ENCODE peak calls at places on chromosomes 2 and 18, in five cellular contexts. J, Y, A, D and V are unnamed samples.

GRCh38 chr2:31504305-31504704 is 76.4 kb downstream of the SRD5A2 start:
- DNase-seq in J (no peak), A (no peak), Y (no peak), D (no peak), V (no peak)

GRCh38 chr2:38526195-38526594 is 76.5 kb downstream of the HNRNPLL start:
- DNase-seq in A (no peak), D (no peak), Y (no peak), J (no peak), V (no peak)

GRCh38 chr2:85635636-85636035 is 19.6 kb downstream of the USP39 start:
- DNase-seq in A (no peak), Y (no peak), D (no peak), J (no peak), V (no peak)

GRCh38 chr18:51643483-51643882 is 446.0 kb upstream of the MEX3C start:
- DNase-seq in D (no peak), A (no peak), Y (no peak), J (no peak), V (no peak)

GRCh38 chr18:56148373-56148772 is 490.0 kb downstream of the TXNL1 start:
- DNase-seq in A (no peak), D (peak; percentile 5), J (peak; percentile 88), Y (no peak), V (no peak)

GRCh38 chr2:196606516-196606915 is 33.0 kb upstream of the CCDC150 start:
- DNase-seq in J (peak; percentile 24), A (no peak), D (no peak), Y (no peak), V (no peak)

GRCh38 chr2:145764631-145765030 is 1244.7 kb upstream of the ZEB2 start:
- DNase-seq in A (no peak), Y (peak; percentile 36), D (no peak), J (no peak), V (no peak)

GRCh38 chr2:237923507-237924163 is 43.2 kb upstream of the UBE2F start:
- DNase-seq in D (no peak), J (no peak), A (no peak), Y (peak; percentile 76), V (peak; percentile 93)

GRCh38 chr18:41075212-41075611 is 879.8 kb upstream of the PIK3C3 start:
- DNase-seq in A (no peak), D (peak; percentile 35), Y (no peak), J (peak; percentile 90), V (no peak)

GRCh38 chr18:48605408-48605845 is 66.6 kb downstream of the CTIF start:
- DNase-seq in D (no peak), Y (no peak), J (no peak), A (no peak), V (no peak)

GRCh38 chr18:3742541-3742940 is 292.6 kb downstream of the TGIF1 start:
- DNase-seq in A (no peak), Y (no peak), D (no peak), J (no peak), V (no peak)

GRCh38 chr18:12652861-12653401 is 5.0 kb downstream of the SPIRE1 start:
- DNase-seq in J (no peak), D (no peak), Y (no peak), A (no peak), V (no peak)

GRCh38 chr18:12839057-12839525 is 44.9 kb downstream of the PTPN2 start:
- DNase-seq in J (peak; percentile 79), Y (no peak), D (no peak), A (peak; percentile 81), V (no peak)

GRCh38 chr2:84849271-84849952 is 31.5 kb downstream of the TRABD2A start:
- DNase-seq in D (no peak), J (peak; percentile 6), Y (no peak), A (no peak), V (no peak)

GRCh38 chr2:117323341-117323740 is 491.1 kb upstream of the DDX18 start:
- DNase-seq in Y (no peak), D (no peak), J (no peak), A (no peak), V (no peak)

GRCh38 chr2:120684691-120685402 is 50.8 kb upstream of the GLI2 start:
- DNase-seq in A (no peak), Y (no peak), D (no peak), J (no peak), V (no peak)

GRCh38 chr2:53938904-53939303 is 31.9 kb downstream of the PSME4 start:
- DNase-seq in J (no peak), A (no peak), Y (no peak), D (no peak), V (no peak)

GRCh38 chr2:189157431-189157830 is 22.1 kb downstream of the COL5A2 start:
- DNase-seq in Y (no peak), J (no peak), D (no peak), A (no peak), V (no peak)

GRCh38 chr2:64945973-64946736 is 43.0 kb upstream of the SLC1A4 start:
- DNase-seq in J (no peak), Y (no peak), A (no peak), D (no peak), V (no peak)

GRCh38 chr18:61896767-61897166 is 4.0 kb upstream of the RNF152 start:
- DNase-seq in A (no peak), Y (peak; percentile 32), D (no peak), J (peak; percentile 95), V (no peak)

GRCh38 chr18:341102-341501 is 73.3 kb upstream of the THOC1 start:
- DNase-seq in Y (no peak), D (no peak), J (no peak), A (no peak), V (no peak)

GRCh38 chr2:235263205-235264120 is 230.4 kb upstream of the AGAP1 start:
- DNase-seq in J (peak; percentile 69), D (no peak), A (peak; percentile 67), Y (peak; percentile 78), V (peak; percentile 88)

GRCh38 chr2:39469807-39470206 is 32.7 kb upstream of the MAP4K3 start:
- DNase-seq in J (peak; percentile 70), A (peak; percentile 76), D (no peak), Y (no peak), V (no peak)

GRCh38 chr2:123609077-123609476 is 416.0 kb upstream of the CNTNAP5 start:
- DNase-seq in D (no peak), A (no peak), J (no peak), Y (no peak), V (no peak)

GRCh38 chr2:65199891-65200290 is 27.7 kb upstream of the ACTR2 start:
- DNase-seq in J (no peak), D (no peak), A (no peak), Y (no peak), V (no peak)

GRCh38 chr2:598043-598802 is 79.0 kb downstream of the TMEM18 start:
- DNase-seq in D (no peak), A (no peak), Y (no peak), J (no peak), V (peak; percentile 81)

GRCh38 chr2:165778187-165778556 is 15.9 kb downstream of the GALNT3 start:
- DNase-seq in A (no peak), D (no peak), Y (no peak), J (no peak), V (no peak)

GRCh38 chr2:165776796-165777195 is 17.3 kb downstream of the GALNT3 start:
- DNase-seq in Y (no peak), A (no peak), D (no peak), J (no peak), V (no peak)

GRCh38 chr2:165776013-165776412 is 18.0 kb downstream of the GALNT3 start:
- DNase-seq in Y (no peak), J (no peak), D (no peak), A (no peak), V (no peak)

GRCh38 chr2:165777522-165778186 is 16.4 kb downstream of the GALNT3 start:
- DNase-seq in Y (no peak), J (no peak), D (no peak), A (no peak), V (no peak)

GRCh38 chr2:165778653-165779451 is 15.2 kb downstream of the GALNT3 start:
- DNase-seq in A (no peak), Y (no peak), J (no peak), D (no peak), V (no peak)
- TF ChIP-seq CTCF in A (peak; percentile 40), Y (no peak), J (peak; percentile 12), D (peak; percentile 37), V (peak; percentile 19)

GRCh38 chr2:55157474-55157884 is 74.6 kb downstream of the CLHC1 start:
- DNase-seq in A (no peak), Y (no peak), D (no peak), J (no peak), V (peak; percentile 30)
- TF ChIP-seq CTCF in A (no peak), Y (peak; percentile 47), D (no peak), J (no peak), V (no peak)

GRCh38 chr2:202072226-202072625 is 829 bp upstream of the KIAA2012 start:
- DNase-seq in D (no peak), A (no peak), Y (no peak), J (no peak), V (no peak)
- TF ChIP-seq CTCF in D (peak; percentile 34), A (peak; percentile 30), Y (no peak), J (peak; percentile 39), V (peak; percentile 24)

GRCh38 chr18:70072678-70073077 is 125.0 kb upstream of the CD226 start:
- DNase-seq in A (no peak), J (peak; percentile 52), D (peak; percentile 7), Y (no peak), V (no peak)
- TF ChIP-seq CTCF in A (no peak), J (no peak), D (peak; percentile 23), Y (peak; percentile 15), V (peak; percentile 70)

GRCh38 chr2:103289101-103289725 is 527.4 kb downstream of the TMEM182 start:
- DNase-seq in Y (no peak), J (no peak), D (no peak), A (no peak), V (no peak)
- TF ChIP-seq CTCF in Y (no peak), J (no peak), D (peak; percentile 15), A (no peak), V (peak; percentile 25)

DNA sequence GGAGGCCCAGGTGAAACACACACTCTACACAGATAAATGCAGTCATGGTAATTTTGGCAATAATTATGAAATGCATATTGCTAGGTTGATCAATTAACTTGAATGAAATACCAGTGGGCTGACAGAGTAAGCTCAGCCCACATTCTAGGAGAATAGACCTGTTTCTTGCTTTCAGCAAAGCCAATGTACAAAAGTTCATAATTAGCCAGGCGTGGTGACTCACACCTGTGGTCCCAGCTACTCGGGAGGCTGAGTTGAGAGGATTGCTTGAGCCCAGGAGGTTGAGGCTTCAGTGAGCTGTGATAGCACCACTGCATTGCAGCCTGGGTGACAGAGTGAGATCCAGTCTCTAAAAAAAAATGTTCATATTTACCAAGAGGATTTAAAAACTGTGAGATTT is 15.7 kb upstream of the MBP start:
- DNase-seq in Y (no peak), D (no peak), J (no peak), A (no peak), V (no peak)
- TF ChIP-seq CTCF in Y (no peak), D (no peak), J (no peak), A (no peak), V (no peak)